ENCODE peak calls at places on chromosomes 13 and 19, in eight cellular contexts. P, S, B, Z, I, D, F and J are unnamed samples.

GRCh38 chr19:16522559-16523377 is 19.5 kb downstream of the CHERP start:
- DNase-seq in B (no peak), F (no peak), Z (no peak), P (no peak), I (no peak), S (no peak), D (no peak), J (no peak)

GRCh38 chr13:27242642-27243185 is 8.6 kb upstream of the RPL21 start:
- DNase-seq in Z (no peak), I (no peak), B (no peak), S (no peak), P (no peak), F (no peak), D (no peak), J (no peak)

GRCh38 chr19:44904426-44904994 is 1.1 kb upstream of the APOE start:
- DNase-seq in Z (no peak), S (no peak), B (no peak), P (no peak), F (no peak), D (no peak), I (no peak), J (no peak)

GRCh38 chr13:33798023-33798422 is 19.9 kb upstream of the RFC3 start:
- DNase-seq in I (no peak), D (no peak), S (no peak), Z (no peak), P (no peak), B (no peak), F (no peak), J (no peak)

GRCh38 chr19:27654266-27654990 is 1558.5 kb downstream of the UQCRFS1 start:
- DNase-seq in D (no peak), B (no peak), I (no peak), P (no peak), Z (no peak), S (no peak), F (no peak), J (peak; percentile 63)

GRCh38 chr13:38664920-38665319 is 22.0 kb upstream of the FREM2 start:
- DNase-seq in I (no peak), D (no peak), P (no peak), S (no peak), Z (no peak), B (no peak), F (no peak), J (no peak)

GRCh38 chr19:54806516-54806838 is 3.1 kb downstream of the KIR2DL4 start:
- DNase-seq in I (no peak), S (no peak), P (no peak), F (no peak), B (no peak), D (no peak), Z (no peak), J (no peak)

GRCh38 chr19:18491995-18492953 is 29.6 kb downstream of the ELL start:
- DNase-seq in Z (no peak), D (no peak), F (no peak), I (no peak), P (no peak), B (no peak), S (no peak), J (no peak)

GRCh38 chr13:101785858-101786257 is 333.4 kb downstream of the ITGBL1 start:
- DNase-seq in D (no peak), I (peak; percentile 17), B (no peak), S (no peak), P (peak; percentile 3), F (peak; percentile 0), Z (no peak), J (no peak)

GRCh38 chr19:42362342-42362741 is 27.8 kb downstream of the CNFN start:
- DNase-seq in I (no peak), P (no peak), Z (no peak), S (no peak), F (no peak), B (no peak), D (no peak), J (no peak)

GRCh38 chr19:31613683-31614219 is 264.5 kb upstream of the TSHZ3 start:
- DNase-seq in B (no peak), I (no peak), D (no peak), S (no peak), P (no peak), F (no peak), Z (no peak), J (no peak)

GRCh38 chr19:54114340-54114826 is 1.1 kb downstream of the TFPT start:
- DNase-seq in B (no peak), S (peak; percentile 53), Z (peak; percentile 48), D (peak; percentile 46), F (peak; percentile 51), I (no peak), P (peak; percentile 18), J (no peak)

GRCh38 chr13:44212633-44213387 is 160.8 kb upstream of the SERP2 start:
- DNase-seq in D (no peak), F (peak; percentile 71), B (no peak), I (no peak), S (no peak), P (peak; percentile 77), Z (no peak), J (no peak)

GRCh38 chr19:47239152-47239551 is 8.2 kb upstream of the BBC3 start:
- DNase-seq in B (no peak), S (no peak), D (no peak), F (no peak), Z (no peak), I (no peak), P (no peak), J (no peak)

GRCh38 chr13:52916483-52916990 is 68.1 kb upstream of the PCDH8 start:
- DNase-seq in F (no peak), D (no peak), I (no peak), S (no peak), B (no peak), Z (no peak), P (no peak), J (no peak)

GRCh38 chr19:27657271-27658051 is 1555.5 kb downstream of the UQCRFS1 start:
- DNase-seq in I (no peak), Z (peak; percentile 7), D (no peak), S (no peak), B (no peak), P (no peak), F (no peak), J (peak; percentile 40)

GRCh38 chr13:34466301-34466700 is 475.8 kb upstream of the NBEA start:
- DNase-seq in D (no peak), B (no peak), S (no peak), I (no peak), Z (no peak), F (no peak), P (no peak), J (no peak)

GRCh38 chr19:55443045-55443823 is at the start of gene SHISA7:
- DNase-seq in S (no peak), D (no peak), Z (no peak), P (no peak), I (no peak), B (no peak), F (no peak), J (no peak)

GRCh38 chr19:10774893-10775292 is 57.0 kb downstream of the DNM2 start:
- DNase-seq in P (no peak), I (no peak), Z (no peak), D (no peak), B (no peak), S (no peak), F (no peak), J (no peak)

GRCh38 chr13:73618275-73618865 is 515.8 kb downstream of the KLF12 start:
- DNase-seq in Z (peak; percentile 49), F (no peak), D (peak; percentile 51), B (no peak), S (peak; percentile 66), I (peak; percentile 18), P (no peak), J (no peak)

DNA sequence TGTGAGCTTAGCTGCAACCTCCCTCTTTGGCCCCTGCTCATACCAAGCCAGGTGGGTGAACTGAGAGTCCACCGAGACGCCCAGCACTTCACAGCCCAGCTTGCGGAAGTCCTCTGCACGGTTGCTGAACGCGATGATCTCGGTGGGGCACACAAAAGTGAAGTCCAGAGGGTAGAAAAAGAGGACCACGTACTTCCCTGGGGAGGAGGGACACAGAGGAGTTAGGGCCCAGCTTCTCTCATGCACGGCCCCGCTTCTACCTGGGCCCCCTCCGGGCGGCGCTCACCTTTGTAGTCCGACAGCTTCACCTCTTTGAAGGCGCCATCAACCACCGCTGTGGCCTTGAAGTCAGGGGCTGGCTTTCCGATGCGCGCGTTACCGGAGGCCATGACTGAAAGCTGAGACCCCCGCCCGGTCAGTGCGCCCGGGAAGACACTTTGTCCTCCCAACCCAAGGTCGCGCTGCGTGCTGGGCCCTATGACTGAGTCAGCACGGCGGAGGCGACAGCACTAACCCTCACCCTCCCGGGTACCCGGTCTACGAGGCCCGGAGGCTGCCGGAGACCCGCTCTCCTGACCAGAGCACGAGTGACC is 631 bp downstream of the PRDX2 start:
- DNase-seq in D (no peak), F (no peak), I (no peak), S (peak; percentile 44), P (no peak), B (no peak), Z (no peak), J (no peak)
- TF ChIP-seq CTCF in D (no peak), F (no peak), I (no peak), S (no peak), P (no peak), B (no peak), Z (no peak), J (no peak)

GRCh38 chr19:35045667-35046300 is 4.3 kb downstream of the HPN start:
- DNase-seq in P (peak; percentile 28), D (no peak), F (peak; percentile 51), Z (no peak), B (peak; percentile 49), S (no peak), I (peak; percentile 95), J (no peak)
- TF ChIP-seq CTCF in P (peak; percentile 37), D (peak; percentile 9), F (peak; percentile 51), Z (no peak), B (no peak), S (no peak), I (peak; percentile 42), J (peak; percentile 20)

GRCh38 chr13:25725104-25725503 is 326.7 kb downstream of the SHISA2 start:
- DNase-seq in F (no peak), D (no peak), S (no peak), B (no peak), Z (no peak), I (no peak), P (no peak), J (no peak)

GRCh38 chr13:25727776-25728175 is 324.0 kb downstream of the SHISA2 start:
- DNase-seq in P (no peak), I (no peak), B (no peak), D (no peak), Z (no peak), S (no peak), F (no peak), J (no peak)

GRCh38 chr13:25719666-25720065 is 332.1 kb downstream of the SHISA2 start:
- DNase-seq in F (no peak), D (no peak), B (no peak), S (no peak), P (no peak), Z (no peak), I (no peak), J (no peak)

GRCh38 chr13:25727250-25727649 is 324.6 kb downstream of the SHISA2 start:
- DNase-seq in S (peak; percentile 36), D (peak; percentile 18), P (no peak), I (no peak), F (no peak), B (no peak), Z (peak; percentile 84), J (no peak)

GRCh38 chr13:25722893-25723292 is 328.9 kb downstream of the SHISA2 start:
- DNase-seq in F (no peak), B (no peak), P (no peak), Z (no peak), S (no peak), D (no peak), I (no peak), J (no peak)
- TF ChIP-seq CTCF in F (no peak), B (no peak), P (no peak), Z (no peak), S (no peak), D (no peak), I (no peak), J (no peak)

GRCh38 chr13:67048084-67048792 is 181.9 kb downstream of the PCDH9 start:
- DNase-seq in F (peak; percentile 93), I (no peak), D (no peak), P (peak; percentile 93), Z (no peak), S (no peak), B (no peak), J (no peak)
- TF ChIP-seq CTCF in F (no peak), I (no peak), D (no peak), P (no peak), Z (no peak), S (no peak), B (no peak), J (no peak)